ENCODE peak calls at places on chromosomes 6 and 20, in four cellular contexts. One of them, this sample, is unnamed.

GRCh38 chr20:33407251-33407650 is 5.9 kb upstream of the CDK5RAP1 start:
- DNase-seq in activated B cell treated with CpG ODN at 0.5 μM for 24 hours: no peak
- DNase-seq in activated CD8-positive, alpha-beta memory T cell treated with anti-CD3 and anti-CD28 coated beads for 24 hours: no peak
- DNase-seq in hypothalamus: no peak
- DNase-seq in this sample: no peak

GRCh38 chr20:35831029-35831428 is 59.2 kb downstream of the PHF20 start:
- DNase-seq in activated B cell treated with CpG ODN at 0.5 μM for 24 hours: no peak
- DNase-seq in activated CD8-positive, alpha-beta memory T cell treated with anti-CD3 and anti-CD28 coated beads for 24 hours: no peak
- DNase-seq in hypothalamus: no peak
- DNase-seq in this sample: no peak

GRCh38 chr6:121639041-121639440 is 203.6 kb downstream of the GJA1 start:
- DNase-seq in activated B cell treated with CpG ODN at 0.5 μM for 24 hours: no peak
- DNase-seq in activated CD8-positive, alpha-beta memory T cell treated with anti-CD3 and anti-CD28 coated beads for 24 hours: no peak
- DNase-seq in hypothalamus: no peak
- DNase-seq in this sample: no peak

GRCh38 chr20:37543828-37544227 is 16.2 kb upstream of the BLCAP start:
- DNase-seq in activated B cell treated with CpG ODN at 0.5 μM for 24 hours: no peak
- DNase-seq in activated CD8-positive, alpha-beta memory T cell treated with anti-CD3 and anti-CD28 coated beads for 24 hours: peak; percentile 11
- DNase-seq in hypothalamus: no peak
- DNase-seq in this sample: no peak

GRCh38 chr6:138455746-138456392 is 43.4 kb downstream of the NHSL1 start:
- DNase-seq in activated B cell treated with CpG ODN at 0.5 μM for 24 hours: no peak
- DNase-seq in activated CD8-positive, alpha-beta memory T cell treated with anti-CD3 and anti-CD28 coated beads for 24 hours: no peak
- DNase-seq in hypothalamus: no peak
- DNase-seq in this sample: no peak

GRCh38 chr6:125747589-125748533 is 1.6 kb upstream of the HEY2 start:
- DNase-seq in activated B cell treated with CpG ODN at 0.5 μM for 24 hours: peak; percentile 46
- DNase-seq in activated CD8-positive, alpha-beta memory T cell treated with anti-CD3 and anti-CD28 coated beads for 24 hours: peak; percentile 70
- DNase-seq in hypothalamus: peak; percentile 21
- DNase-seq in this sample: no peak

GRCh38 chr6:36660771-36661471 is 17.6 kb upstream of the CDKN1A start:
- DNase-seq in activated B cell treated with CpG ODN at 0.5 μM for 24 hours: no peak
- DNase-seq in activated CD8-positive, alpha-beta memory T cell treated with anti-CD3 and anti-CD28 coated beads for 24 hours: no peak
- DNase-seq in hypothalamus: no peak
- DNase-seq in this sample: no peak

GRCh38 chr6:108798672-108799355 is 49.4 kb upstream of the ARMC2 start:
- DNase-seq in activated B cell treated with CpG ODN at 0.5 μM for 24 hours: no peak
- DNase-seq in activated CD8-positive, alpha-beta memory T cell treated with anti-CD3 and anti-CD28 coated beads for 24 hours: peak; percentile 73
- DNase-seq in hypothalamus: no peak
- DNase-seq in this sample: no peak

GRCh38 chr6:145963216-145964068 is 716 bp downstream of the SHPRH start:
- DNase-seq in activated B cell treated with CpG ODN at 0.5 μM for 24 hours: peak; percentile 44
- DNase-seq in activated CD8-positive, alpha-beta memory T cell treated with anti-CD3 and anti-CD28 coated beads for 24 hours: peak; percentile 75
- DNase-seq in hypothalamus: peak; percentile 15
- DNase-seq in this sample: no peak

This sample was measured in nucleus accumbens.